ENCODE peak calls at places on chromosomes 13 and 19, in eight cellular contexts. K is upper lobe of left lung, O is HFF-Myc, H is fibroblast of lung, W is tibial nerve, J is AG10803, A is colonic mucosa, Q is SK-N-SH. T is an unnamed sample.
A peak's percentile ranks its signal among the peaks of the same experiment; 100 is the strongest.

GRCh38 chr19:44142014-44142523 is 715 bp downstream of the ZNF234 start:
- DNase-seq in A (peak; percentile 23), O (no peak), K (no peak), J (peak; percentile 43), W (no peak), Q (no peak), H (peak; percentile 44), T (peak; percentile 49)

GRCh38 chr19:33375760-33376159 is 2.3 kb downstream of the CEBPG start:
- DNase-seq in Q (no peak), A (no peak), K (no peak), O (no peak), W (no peak), J (peak; percentile 40), H (no peak), T (peak; percentile 64)

GRCh38 chr13:109348514-109349340 is 437.7 kb downstream of the IRS2 start:
- DNase-seq in J (peak; percentile 69), W (no peak), O (peak; percentile 15), H (peak; percentile 41), A (no peak), Q (no peak), K (no peak), T (peak; percentile 6)

GRCh38 chr13:110392510-110393233 is 85.6 kb downstream of the COL4A2 start:
- DNase-seq in A (no peak), K (no peak), J (peak; percentile 88), Q (peak; percentile 85), H (peak; percentile 62), O (no peak), W (no peak), T (peak; percentile 84)

GRCh38 chr19:2097330-2098327 is 914 bp downstream of the IZUMO4 start:
- DNase-seq in Q (no peak), J (no peak), W (no peak), O (no peak), K (no peak), A (no peak), H (no peak), T (no peak)

GRCh38 chr19:15264061-15264932 is 32.0 kb upstream of the EPHX3 start:
- DNase-seq in J (peak; percentile 59), H (peak; percentile 79), W (peak; percentile 76), K (peak; percentile 70), O (no peak), A (peak; percentile 77), Q (peak; percentile 85), T (peak; percentile 78)

GRCh38 chr19:45730389-45731288 is at the start of gene FBXO46:
- DNase-seq in K (peak; percentile 98), A (peak; percentile 98), Q (peak; percentile 97), O (peak; percentile 94), W (peak; percentile 95), H (peak; percentile 99), J (peak; percentile 98), T (peak; percentile 99)

GRCh38 chr19:54356444-54357056 is 8.2 kb downstream of the LAIR1 start:
- DNase-seq in J (no peak), A (no peak), K (no peak), Q (no peak), H (no peak), W (no peak), O (no peak), T (no peak)

GRCh38 chr13:41649659-41650058 is 192.3 kb downstream of the RGCC start:
- DNase-seq in A (no peak), H (peak; percentile 42), O (no peak), K (no peak), Q (no peak), J (peak; percentile 33), W (no peak), T (peak; percentile 15)

GRCh38 chr13:114151031-114151430 is 18.6 kb upstream of the RASA3 start:
- DNase-seq in W (no peak), O (no peak), K (no peak), A (no peak), J (no peak), Q (peak; percentile 7), H (no peak), T (no peak)

GRCh38 chr19:42273407-42274064 is 4.5 kb downstream of the CIC start:
- DNase-seq in J (no peak), O (no peak), W (no peak), A (no peak), H (no peak), K (no peak), Q (no peak), T (no peak)

GRCh38 chr13:89687066-89687465 is 1660.4 kb upstream of the MIR17HG start:
- DNase-seq in A (no peak), K (no peak), H (peak; percentile 10), Q (no peak), J (no peak), O (no peak), W (no peak), T (no peak)

GRCh38 chr19:41161903-41162302 is 31.1 kb upstream of the CYP2S1 start:
- DNase-seq in K (no peak), A (no peak), J (no peak), W (no peak), O (no peak), H (no peak), Q (no peak), T (no peak)

GRCh38 chr19:11401808-11402543 is 17.1 kb downstream of the RGL3 start:
- DNase-seq in Q (peak; percentile 35), J (no peak), W (no peak), A (no peak), H (no peak), K (no peak), O (no peak), T (no peak)

GRCh38 chr13:72125561-72125960 is 258.6 kb upstream of the DACH1 start:
- DNase-seq in H (no peak), O (no peak), K (no peak), J (no peak), W (no peak), Q (no peak), A (no peak), T (no peak)

GRCh38 chr13:113862766-113863510 is 938 bp downstream of the GAS6 start:
- DNase-seq in W (no peak), A (peak; percentile 62), O (no peak), H (no peak), J (peak; percentile 46), K (peak; percentile 57), Q (peak; percentile 56), T (peak; percentile 41)

GRCh38 chr19:3358392-3358918 is 7.9 kb upstream of the NFIC start:
- DNase-seq in J (no peak), K (no peak), O (no peak), W (no peak), Q (peak; percentile 74), A (no peak), H (no peak), T (no peak)

GRCh38 chr19:44710483-44710882 is 11.5 kb downstream of the CEACAM16 start:
- DNase-seq in O (no peak), H (no peak), K (no peak), Q (no peak), J (no peak), W (no peak), A (no peak), T (no peak)

GRCh38 chr13:113938246-113938645 is 35.6 kb downstream of the C13orf46 start:
- DNase-seq in A (no peak), K (no peak), Q (peak; percentile 22), O (no peak), H (no peak), W (no peak), J (no peak), T (no peak)

GRCh38 chr13:114053026-114053425 is 79.2 kb upstream of the C13orf46 start:
- DNase-seq in A (no peak), H (peak; percentile 71), Q (no peak), W (no peak), O (no peak), J (peak; percentile 38), K (no peak), T (peak; percentile 56)

GRCh38 chr19:54470991-54471782 is 1.9 kb downstream of the CDC42EP5 start:
- DNase-seq in W (peak; percentile 37), H (no peak), Q (no peak), A (peak; percentile 63), K (peak; percentile 31), O (no peak), J (no peak), T (no peak)

GRCh38 chr13:26998265-26998664 is 173.3 kb downstream of the USP12 start:
- DNase-seq in H (no peak), A (no peak), K (no peak), W (no peak), J (no peak), Q (no peak), O (no peak), T (no peak)

DNA sequence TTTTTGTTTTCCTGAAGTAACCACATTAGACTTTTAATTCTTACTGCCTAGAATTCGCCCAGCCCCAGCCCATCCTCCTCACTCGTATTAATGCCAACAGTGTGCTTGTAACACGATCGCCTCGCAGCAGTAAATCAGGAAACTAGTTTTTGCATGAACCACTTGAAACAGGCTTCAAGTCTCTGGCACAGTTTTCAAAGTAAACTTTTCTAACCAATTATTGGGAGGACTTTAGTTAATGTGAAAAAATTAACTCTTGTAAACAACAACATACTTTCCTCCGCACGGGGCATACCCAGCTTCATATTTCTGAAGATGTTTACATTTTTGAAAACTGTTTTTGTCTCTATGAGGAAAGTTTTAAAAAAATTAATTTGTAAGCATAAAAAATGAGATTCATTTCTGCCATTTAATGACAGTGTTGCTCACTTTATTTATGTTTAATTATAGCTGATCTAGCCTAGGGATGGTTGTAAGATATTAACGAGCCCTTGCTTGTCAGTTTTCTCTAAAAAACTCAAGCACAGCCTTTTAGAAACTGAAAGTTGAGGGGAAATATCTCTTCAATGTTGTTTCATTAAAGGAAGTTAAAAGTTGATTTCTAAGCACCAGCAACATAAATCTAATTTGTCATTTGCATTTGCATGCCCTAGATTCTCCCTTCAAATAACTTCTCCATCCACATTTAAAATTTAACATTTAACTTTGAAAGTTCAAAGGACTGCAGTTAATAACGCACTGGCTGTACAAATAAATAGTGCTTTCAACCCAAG is 39.4 kb downstream of the TNFRSF19 start:
- DNase-seq in O (peak; percentile 66), A (peak; percentile 23), H (peak; percentile 87), J (peak; percentile 62), W (peak; percentile 38), K (peak; percentile 55), Q (no peak), T (peak; percentile 54)
- H3K4me3 ChIP-seq in O (peak overlapping the region; percentile 3), A (no peak overlapping the region), H (peak overlapping the region; percentile 1), J (peak overlapping the region; percentile 41), W (no peak overlapping the region), K (peak overlapping the region; percentile 10), Q (no peak overlapping the region), T (no peak overlapping the region)

GRCh38 chr13:68816715-68817114 is 1290.9 kb upstream of the ATXN8OS start:
- DNase-seq in W (no peak), O (no peak), Q (no peak), J (no peak), K (no peak), A (no peak), H (no peak), T (no peak)
- TF ChIP-seq CTCF in W (no peak), O (no peak), Q (no peak), J (no peak), K (no peak), A (no peak), H (no peak), T (no peak)

GRCh38 chr13:99046851-99047250 is 69.0 kb upstream of the DOCK9 start:
- DNase-seq in A (no peak), O (no peak), W (no peak), J (no peak), Q (no peak), H (no peak), K (no peak), T (peak; percentile 13)
- H3K4me3 ChIP-seq in A (no peak overlapping the region), O (no peak overlapping the region), W (no peak overlapping the region), J (no peak overlapping the region), Q (no peak overlapping the region), H (no peak overlapping the region), K (no peak overlapping the region), T (no peak overlapping the region)

GRCh38 chr19:28977826-28978225 is 235.1 kb downstream of the UQCRFS1 start:
- DNase-seq in O (no peak), K (no peak), H (no peak), W (no peak), J (no peak), Q (no peak), A (no peak), T (no peak)
- TF ChIP-seq CTCF in O (no peak), K (no peak), H (no peak), W (no peak), J (peak; percentile 36), Q (peak; percentile 33), A (no peak), T (peak; percentile 42)

T was measured in fibroblast of the aortic adventitia.